ENCODE peak calls at places on chromosome X, in five cellular contexts. T is OCI-LY7, A is Karpas-422, G is HCT116, W is H9. C is an unnamed sample.

GRCh38 chrX:68894513-68895338 is 65.9 kb downstream of the EFNB1 start:
- DNase-seq in T (no peak), A (no peak), G (no peak), W (peak), C (peak)

GRCh38 chrX:124362072-124362471 is 15.7 kb downstream of the SH2D1A start:
- DNase-seq in T (no peak), A (no peak), G (no peak), W (no peak), C (no peak)

GRCh38 chrX:100720301-100720700 is 11.6 kb downstream of the SYTL4 start:
- DNase-seq in T (no peak), A (no peak), G (no peak), W (no peak), C (no peak)

GRCh38 chrX:19886888-19887531 is 390 bp downstream of the SH3KBP1 start:
- DNase-seq in T (no peak), A (peak), G (no peak), W (no peak), C (peak)

GRCh38 chrX:16610121-16610565 is 39.8 kb upstream of the S100G start:
- DNase-seq in T (no peak), A (no peak), G (no peak), W (no peak), C (no peak)

GRCh38 chrX:65920620-65921019 is 119.3 kb downstream of the VSIG4 start:
- DNase-seq in T (no peak), A (no peak), G (no peak), W (no peak), C (peak)

GRCh38 chrX:367349-367748 is 19.4 kb downstream of the PPP2R3B start:
- DNase-seq in T (no peak), A (no peak), G (no peak), W (no peak), C (no peak)

GRCh38 chrX:48560681-48561080 is 13.6 kb upstream of the RBM3 start:
- DNase-seq in T (no peak), A (no peak), G (no peak), W (no peak), C (no peak)

GRCh38 chrX:40867352-40867751 is 132.0 kb upstream of the MED14 start:
- DNase-seq in T (no peak), A (no peak), G (peak), W (no peak), C (no peak)

DNA sequence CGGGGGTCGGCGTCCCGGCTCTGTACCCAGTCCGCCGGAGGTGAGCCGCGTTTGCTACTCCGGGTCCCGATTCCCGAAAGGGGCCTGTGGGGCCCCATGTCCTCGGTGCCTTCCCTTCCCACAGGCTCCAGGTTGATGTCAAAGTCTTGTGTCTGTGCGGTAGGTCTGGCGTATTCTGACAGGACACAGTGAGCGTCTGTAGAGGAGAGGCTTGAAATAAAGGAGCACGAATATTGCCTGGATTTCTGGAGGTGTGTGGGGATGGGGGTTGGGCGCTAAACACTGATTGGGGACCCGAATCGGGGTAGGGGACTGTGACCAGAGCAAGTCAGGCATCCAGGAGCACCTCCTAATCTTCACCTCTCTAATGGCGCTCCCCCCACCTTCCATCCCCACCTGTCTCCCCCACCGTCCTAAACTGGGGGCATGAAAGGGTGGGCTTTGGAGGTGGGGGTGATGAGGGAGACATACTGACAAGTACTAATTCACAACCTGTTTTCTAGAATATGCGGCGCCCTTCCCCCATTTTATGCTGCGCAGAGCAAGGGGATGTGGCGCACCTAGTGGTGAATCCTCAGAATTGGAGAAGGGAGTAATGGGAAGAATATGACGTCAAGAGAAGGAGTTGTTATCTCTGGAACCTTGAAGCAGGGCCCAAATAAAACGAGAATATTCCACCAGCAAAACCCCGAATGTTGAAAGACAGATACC is 874 bp downstream of the GPRASP2 start:
- DNase-seq in T (no peak), A (no peak), G (no peak), W (peak), C (peak)
- H3K4me2 ChIP-seq in T (no peak), A (no peak), G (peak), W (peak), C (peak)

GRCh38 chrX:39576081-39576701 is 521.6 kb downstream of the BCOR start:
- DNase-seq in T (no peak), A (no peak), G (no peak), W (peak), C (peak)
- H2AFZ ChIP-seq in T (no peak), A (no peak), G (no peak), W (no peak), C (peak)

DNA sequence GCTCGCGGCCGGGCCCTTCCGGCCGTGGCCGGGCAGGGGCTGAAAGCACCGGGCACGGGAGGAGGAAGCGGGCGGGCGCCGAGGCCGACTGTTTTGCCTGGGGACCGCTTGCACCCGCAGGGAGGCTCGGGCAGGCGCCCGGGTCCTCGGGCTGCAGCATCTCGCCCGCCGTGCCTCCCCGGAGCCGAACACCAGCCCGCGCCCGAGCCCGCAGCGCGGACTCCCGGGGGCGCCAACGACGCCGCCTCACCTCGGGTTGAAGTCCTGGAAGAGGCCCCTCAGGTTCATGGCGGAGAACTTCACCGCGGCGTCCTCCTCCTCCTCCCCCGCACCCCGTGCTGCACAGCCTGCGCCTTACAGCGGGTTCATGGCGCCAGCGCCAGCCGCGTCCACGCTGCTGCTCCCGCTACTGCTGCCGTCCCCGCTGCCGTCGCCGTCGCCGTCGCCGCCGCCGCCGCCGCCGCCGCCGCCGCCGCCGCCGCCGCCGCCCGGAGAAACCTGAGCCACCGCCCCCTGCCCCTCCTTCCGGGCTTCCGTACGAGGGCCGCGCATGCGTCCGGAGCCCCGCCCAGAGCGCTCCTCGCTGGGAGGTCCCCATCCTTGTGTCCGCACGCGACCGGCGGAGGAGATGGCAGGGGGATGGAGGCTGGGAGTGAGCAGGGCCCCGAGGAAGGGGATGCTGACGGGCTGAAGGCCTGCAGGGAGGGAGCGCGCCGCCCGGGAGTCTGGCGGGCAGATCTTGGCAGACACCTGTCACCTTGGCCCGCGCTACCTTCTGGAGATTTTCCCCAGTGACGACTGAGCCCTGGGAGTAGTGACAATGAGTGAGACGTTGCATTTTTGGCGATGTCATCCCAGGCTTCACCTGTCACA is at the start of gene TMEM185A:
- DNase-seq in T (peak), A (peak), G (peak), W (peak), C (peak)
- H3K27ac ChIP-seq in T (no peak), A (no peak), G (peak), W (no peak), C (no peak)

DNA sequence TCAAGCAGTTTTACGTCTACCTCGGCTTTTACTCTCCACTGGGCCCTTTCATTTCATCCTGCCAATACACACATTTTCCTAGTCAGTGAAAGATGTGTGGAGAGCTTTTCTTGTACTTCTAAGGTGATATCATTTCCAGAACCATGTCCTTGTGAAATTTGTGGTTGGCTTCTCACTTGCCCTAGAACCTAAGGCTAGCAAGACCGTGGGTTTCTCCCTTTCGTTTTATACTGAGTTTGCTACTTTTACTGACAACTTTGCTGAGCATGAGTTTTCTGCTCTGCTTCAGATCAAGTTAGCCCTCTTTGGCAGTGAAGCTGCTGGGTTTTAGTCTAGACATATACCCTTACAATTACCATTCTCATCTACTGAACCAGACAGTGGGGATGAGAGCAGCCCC is 95.7 kb upstream of the FRMPD4 start:
- DNase-seq in T (no peak), A (no peak), G (no peak), W (no peak), C (no peak)
- H3K4me2 ChIP-seq in T (no peak), A (no peak), G (no peak), W (no peak), C (no peak)

DNA sequence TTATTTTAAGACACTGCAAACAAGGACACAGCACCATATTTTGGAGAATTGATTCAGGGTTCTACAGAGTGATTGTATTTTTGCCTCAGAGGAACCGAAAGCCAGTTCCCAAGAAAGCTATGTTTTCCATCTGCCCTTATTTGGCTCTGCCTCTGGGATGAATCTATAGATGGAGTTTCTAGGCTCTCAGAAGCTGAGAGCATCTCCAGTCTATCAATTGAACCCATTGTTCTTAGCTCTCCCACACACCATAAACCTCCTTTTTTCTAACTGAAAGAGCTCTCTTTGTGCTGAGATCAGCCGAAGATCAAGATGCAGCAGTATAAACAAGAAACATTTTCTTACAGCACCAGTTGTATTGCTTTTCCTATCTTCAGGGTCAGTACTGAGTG is 16.9 kb downstream of the PLP1 start:
- DNase-seq in T (no peak), A (no peak), G (no peak), W (no peak), C (no peak)
- H2AFZ ChIP-seq in T (no peak), A (no peak), G (no peak), W (no peak), C (no peak)

DNA sequence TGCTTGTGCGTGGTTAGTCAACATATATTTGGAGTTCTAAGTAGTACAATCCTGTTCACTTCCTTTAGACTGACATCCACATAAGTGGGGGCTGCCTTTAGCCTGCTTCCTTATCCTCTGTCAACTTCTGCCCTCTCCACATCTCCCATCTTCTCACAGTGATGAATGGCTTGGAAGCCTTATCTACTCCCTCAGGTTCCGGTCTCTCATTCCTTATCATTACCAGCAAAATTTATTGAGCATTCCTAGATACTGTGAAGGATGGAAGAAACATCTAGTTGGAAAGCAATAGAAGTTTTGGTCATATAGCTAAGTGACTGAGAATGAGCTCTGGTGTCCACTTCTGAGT is 25.2 kb downstream of the DOCK11 start:
- DNase-seq in T (no peak), A (no peak), G (no peak), W (no peak), C (no peak)
- H3K27ac ChIP-seq in T (no peak), A (no peak), G (no peak), W (no peak), C (no peak)

GRCh38 chrX:53678667-53679066 is 7.9 kb downstream of the HUWE1 start:
- DNase-seq in T (no peak), A (peak), G (no peak), W (no peak), C (peak)
- H3K4me2 ChIP-seq in T (no peak), A (no peak), G (no peak), W (no peak), C (no peak)

C was measured in neural progenitor cell.